ENCODE peak calls at places on chromosomes 16 and 17, in five cellular contexts. Y, X, J, S and O are unnamed samples.
A peak's percentile ranks its signal among the peaks of the same experiment; 100 is the strongest.

GRCh38 chr16:67975321-67976105 is 4.8 kb downstream of the DPEP3 start:
- DNase-seq in Y (no peak), X (no peak), J (no peak), S (no peak), O (no peak)

GRCh38 chr17:80848449-80849102 is 143.1 kb upstream of the CHMP6 start:
- DNase-seq in Y (no peak), X (no peak), J (no peak), S (no peak), O (no peak)

GRCh38 chr16:46911038-46911437 is 26.9 kb downstream of the GPT2 start:
- DNase-seq in Y (no peak), X (no peak), J (no peak), S (no peak), O (no peak)

GRCh38 chr17:73686126-73686525 is 41.9 kb upstream of the SDK2 start:
- DNase-seq in Y (no peak), X (no peak), J (no peak), S (no peak), O (no peak)

GRCh38 chr17:29294580-29294900 is 592 bp upstream of the NUFIP2 start:
- DNase-seq in Y (no peak), X (no peak), J (no peak), S (no peak), O (no peak)

GRCh38 chr17:51289776-51290175 is 29.4 kb downstream of the UTP18 start:
- DNase-seq in Y (no peak), X (no peak), J (peak; percentile 11), S (no peak), O (no peak)

GRCh38 chr17:81002013-81002384 is 10.4 kb downstream of the CHMP6 start:
- DNase-seq in Y (no peak), X (no peak), J (no peak), S (no peak), O (no peak)

GRCh38 chr16:28090646-28091377 is 27.3 kb upstream of the GSG1L start:
- DNase-seq in Y (peak; percentile 70), X (no peak), J (no peak), S (no peak), O (no peak)

GRCh38 chr17:82933006-82933310 is 93.1 kb upstream of the ZNF750 start:
- DNase-seq in Y (no peak), X (no peak), J (no peak), S (no peak), O (no peak)

GRCh38 chr17:6269474-6269873 is 165.4 kb downstream of the AIPL1 start:
- DNase-seq in Y (peak; percentile 54), X (no peak), J (peak; percentile 4), S (peak; percentile 59), O (no peak)

GRCh38 chr16:53090591-53091507 is 36.1 kb downstream of the CHD9 start:
- DNase-seq in Y (peak; percentile 99), X (peak; percentile 79), J (peak; percentile 96), S (peak; percentile 99), O (peak; percentile 97)

GRCh38 chr16:27364493-27365141 is 37.4 kb upstream of the IL21R start:
- DNase-seq in Y (no peak), X (peak; percentile 82), J (no peak), S (no peak), O (no peak)

GRCh38 chr17:48484850-48485249 is 46.0 kb downstream of the HOXB1 start:
- DNase-seq in Y (peak; percentile 91), X (no peak), J (no peak), S (peak; percentile 58), O (no peak)

GRCh38 chr17:21033350-21033749 is 9.5 kb downstream of the USP22 start:
- DNase-seq in Y (peak; percentile 48), X (no peak), J (no peak), S (no peak), O (no peak)

GRCh38 chr16:4110680-4111079 is 5.6 kb downstream of the ADCY9 start:
- DNase-seq in Y (no peak), X (no peak), J (no peak), S (no peak), O (no peak)

GRCh38 chr17:1018547-1018946 is 21.6 kb downstream of the TIMM22 start:
- DNase-seq in Y (no peak), X (no peak), J (no peak), S (no peak), O (no peak)
- H3K4me3 ChIP-seq in Y (no peak overlapping the region), X (no peak overlapping the region), J (no peak overlapping the region), S (no peak overlapping the region), O (no peak overlapping the region)

GRCh38 chr16:23728112-23728477 is 15.1 kb upstream of the ERN2 start:
- DNase-seq in Y (no peak), X (no peak), J (no peak), S (no peak), O (no peak)
- TF ChIP-seq CTCF in Y (no peak), X (no peak), J (no peak), S (no peak), O (no peak)

GRCh38 chr17:40322417-40323315 is 13.7 kb downstream of the RARA start:
- DNase-seq in Y (peak; percentile 74), X (peak; percentile 82), J (no peak), S (no peak), O (no peak)

GRCh38 chr17:40320771-40321501 is 12.0 kb downstream of the RARA start:
- DNase-seq in Y (no peak), X (no peak), J (no peak), S (no peak), O (no peak)

GRCh38 chr17:40319651-40320550 is 10.9 kb downstream of the RARA start:
- DNase-seq in Y (no peak), X (no peak), J (no peak), S (no peak), O (no peak)

GRCh38 chr17:40323317-40323716 is 14.3 kb downstream of the RARA start:
- DNase-seq in Y (no peak), X (no peak), J (no peak), S (no peak), O (no peak)

GRCh38 chr17:40321502-40322416 is 12.8 kb downstream of the RARA start:
- DNase-seq in Y (no peak), X (peak; percentile 42), J (no peak), S (no peak), O (no peak)
- H3K4me3 ChIP-seq in Y (peak overlapping the region; percentile 38), X (no peak overlapping the region), J (peak overlapping the region; percentile 82), S (peak overlapping the region; percentile 12), O (peak overlapping the region; percentile 37)

GRCh38 chr17:8227238-8227581 is 16.8 kb upstream of the AURKB start:
- DNase-seq in Y (no peak), X (no peak), J (no peak), S (no peak), O (no peak)

GRCh38 chr17:8223356-8224063 is 13.1 kb upstream of the AURKB start:
- DNase-seq in Y (peak; percentile 50), X (peak; percentile 70), J (no peak), S (no peak), O (no peak)

GRCh38 chr17:8225813-8226535 is 15.6 kb upstream of the AURKB start:
- DNase-seq in Y (peak; percentile 79), X (peak; percentile 62), J (peak; percentile 59), S (no peak), O (no peak)

GRCh38 chr17:8226536-8227237 is 16.3 kb upstream of the AURKB start:
- DNase-seq in Y (peak; percentile 85), X (peak; percentile 82), J (peak; percentile 78), S (peak; percentile 79), O (peak; percentile 84)

GRCh38 chr17:8224891-8225812 is 14.8 kb upstream of the AURKB start:
- DNase-seq in Y (no peak), X (no peak), J (no peak), S (no peak), O (no peak)
- TF ChIP-seq CTCF in Y (no peak), X (no peak), J (no peak), S (no peak), O (no peak)